ENCODE peak calls at places on chromosomes 3 and 15, in four cellular contexts. P is adipocyte, U is prostate gland, M is right atrium auricular region. L is an unnamed sample. For H3K4me1, the result is how much of the 10 kb centered on the place peaks cover.

GRCh38 chr15:68818088-68818670 is 2.5 kb downstream of the ANP32A start:
- DNase-seq in P (peak), U (peak), M (no peak), L (peak)

GRCh38 chr3:53696401-53697172 is 149.6 kb downstream of the CHDH start:
- DNase-seq in P (no peak), U (no peak), M (peak), L (no peak)

GRCh38 chr15:54026891-54027290 is 48.6 kb downstream of the UNC13C start:
- DNase-seq in P (no peak), U (no peak), M (no peak), L (no peak)

GRCh38 chr3:11455977-11456376 is 183.8 kb downstream of the ATG7 start:
- DNase-seq in P (peak), U (no peak), M (no peak), L (no peak)

GRCh38 chr15:59917504-59918157 is 86.5 kb upstream of the FOXB1 start:
- DNase-seq in P (peak), U (peak), M (no peak), L (peak)

GRCh38 chr15:39585394-39585841 is 4.5 kb downstream of the THBS1 start:
- DNase-seq in P (peak), U (no peak), M (no peak), L (no peak)

GRCh38 chr3:132038198-132038825 is 3.5 kb upstream of the CPNE4 start:
- DNase-seq in P (peak), U (no peak), M (no peak), L (no peak)

GRCh38 chr3:13901935-13902584 is 22.2 kb upstream of the WNT7A start:
- DNase-seq in P (no peak), U (no peak), M (no peak), L (no peak)

GRCh38 chr15:90851945-90852344 is 16.4 kb upstream of the FURIN start:
- DNase-seq in P (no peak), U (no peak), M (no peak), L (no peak)

GRCh38 chr15:64856429-64857145 is 14.9 kb downstream of the PLEKHO2 start:
- DNase-seq in P (peak), U (no peak), M (peak), L (peak)

GRCh38 chr3:14234197-14235002 is 55.8 kb downstream of the LSM3 start:
- DNase-seq in P (peak), U (no peak), M (peak), L (no peak)

GRCh38 chr3:134409041-134409440 is 34.8 kb upstream of the AMOTL2 start:
- DNase-seq in P (no peak), U (no peak), M (no peak), L (no peak)

GRCh38 chr3:99971761-99972160 is 142.5 kb downstream of the FILIP1L start:
- DNase-seq in P (no peak), U (no peak), M (no peak), L (no peak)

GRCh38 chr3:18870642-18871041 is 277.7 kb upstream of the KCNH8 start:
- DNase-seq in P (no peak), U (no peak), M (no peak), L (no peak)

GRCh38 chr15:87498545-87498944 is 758.0 kb downstream of the NTRK3 start:
- DNase-seq in P (no peak), U (no peak), M (no peak), L (no peak)

GRCh38 chr15:93024293-93024692 is 64.7 kb downstream of the RGMA start:
- DNase-seq in P (no peak), U (no peak), M (no peak), L (no peak)

GRCh38 chr15:101538177-101538576 is 48.7 kb upstream of the PCSK6 start:
- DNase-seq in P (no peak), U (no peak), M (peak), L (no peak)

GRCh38 chr3:63724987-63725386 is 72.5 kb downstream of the SNTN start:
- DNase-seq in P (peak), U (no peak), M (no peak), L (no peak)

GRCh38 chr15:93800805-93801204 is 430.6 kb upstream of the MCTP2 start:
- DNase-seq in P (no peak), U (no peak), M (no peak), L (no peak)

GRCh38 chr3:180036678-180037455 is at the start of gene PEX5L:
- DNase-seq in P (peak), U (no peak), M (no peak), L (peak)

GRCh38 chr15:60396964-60397771 is 618 bp downstream of the ANXA2 start:
- DNase-seq in P (peak), U (peak), M (peak), L (peak)

GRCh38 chr3:98763814-98764691 is 913 bp downstream of the ST3GAL6 start:
- DNase-seq in P (peak), U (no peak), M (no peak), L (no peak)
- H3K4me1 ChIP-seq in P (under half), U (under half), M (half or more), L (under half)

GRCh38 chr15:55873024-55873745 is 120.2 kb downstream of the NEDD4 start:
- DNase-seq in P (peak), U (no peak), M (no peak), L (no peak)
- H3K4me1 ChIP-seq in P (under half), U (under half), M (under half), L (under half)

GRCh38 chr15:81311834-81312459 is 12.0 kb downstream of the STARD5 start:
- DNase-seq in P (no peak), U (no peak), M (no peak), L (no peak)

GRCh38 chr15:81313686-81314085 is 10.3 kb downstream of the STARD5 start:
- DNase-seq in P (no peak), U (no peak), M (no peak), L (no peak)

GRCh38 chr15:81310480-81310879 is 13.5 kb downstream of the STARD5 start:
- DNase-seq in P (no peak), U (no peak), M (no peak), L (no peak)

GRCh38 chr15:81314378-81314777 is 9.6 kb downstream of the STARD5 start:
- DNase-seq in P (no peak), U (no peak), M (no peak), L (no peak)

GRCh38 chr15:81312790-81313543 is 11.0 kb downstream of the STARD5 start:
- DNase-seq in P (peak), U (peak), M (peak), L (peak)
- H3K4me1 ChIP-seq in P (under half), U (under half), M (under half), L (under half)

GRCh38 chr3:69080233-69080644 is at the start of gene UBA3:
- DNase-seq in P (peak), U (peak), M (peak), L (peak)

GRCh38 chr3:69084326-69084667 is 440 bp upstream of the ARL6IP5 start:
- DNase-seq in P (peak), U (no peak), M (no peak), L (peak)

GRCh38 chr3:69081583-69082262 is 1.6 kb upstream of the UBA3 start:
- DNase-seq in P (peak), U (no peak), M (no peak), L (no peak)

GRCh38 chr3:69082805-69083204 is 1.9 kb upstream of the ARL6IP5 start:
- DNase-seq in P (peak), U (no peak), M (no peak), L (no peak)

DNA sequence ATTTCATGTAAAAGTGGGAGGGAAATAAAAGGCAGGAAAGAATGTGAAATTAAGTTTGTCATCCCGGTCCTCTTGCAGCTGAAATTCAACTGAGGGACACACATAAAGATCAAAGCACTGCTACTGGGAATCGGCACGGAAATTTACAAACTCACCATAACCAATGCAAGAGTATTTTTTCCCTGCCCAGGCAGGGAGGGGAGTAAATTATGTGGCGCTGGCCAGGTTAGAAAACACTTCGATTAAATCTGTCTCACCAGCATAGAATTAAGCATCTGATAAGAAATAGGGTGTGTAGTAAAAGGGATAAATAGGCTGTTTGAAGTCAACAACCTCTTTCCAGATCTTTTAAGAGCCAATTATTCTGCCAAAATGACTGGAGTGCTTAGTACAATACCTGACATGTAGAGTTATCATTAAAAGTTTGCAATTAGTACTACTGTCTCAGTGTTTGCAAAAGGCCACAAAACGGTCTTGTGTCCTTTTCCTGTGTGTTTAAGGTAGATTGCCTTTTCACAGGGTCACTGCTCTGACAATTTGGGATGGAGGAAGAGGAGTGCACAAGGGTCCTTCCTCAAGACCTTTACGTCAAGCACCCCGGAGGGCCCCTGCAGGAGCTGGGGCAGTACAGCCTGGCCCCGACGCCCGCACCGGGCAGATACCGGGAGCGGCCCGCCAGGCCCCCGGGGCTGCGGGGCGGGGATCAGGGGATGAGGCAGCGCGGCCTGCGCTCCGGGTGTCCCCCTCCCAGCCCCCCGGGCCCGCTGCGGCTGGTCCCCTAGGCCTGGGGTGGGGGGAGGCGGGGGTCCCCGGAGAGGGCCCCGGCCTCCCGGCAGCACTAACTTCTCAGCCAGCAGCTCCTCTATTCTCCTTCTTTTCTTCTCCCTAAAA is 651 bp downstream of the UBA3 start:
- DNase-seq in P (peak), U (no peak), M (no peak), L (peak)
- H3K4me1 ChIP-seq in P (half or more), U (under half), M (half or more), L (under half)

GRCh38 chr3:44966795-44967278 is 9.1 kb downstream of the ZDHHC3 start:
- DNase-seq in P (no peak), U (peak), M (no peak), L (no peak)

GRCh38 chr3:44961888-44962287 is 14.1 kb downstream of the ZDHHC3 start:
- DNase-seq in P (no peak), U (no peak), M (no peak), L (no peak)

GRCh38 chr3:44962606-44963393 is 13.2 kb downstream of the ZDHHC3 start:
- DNase-seq in P (no peak), U (no peak), M (no peak), L (no peak)

GRCh38 chr3:44963571-44964325 is 12.2 kb downstream of the ZDHHC3 start:
- DNase-seq in P (no peak), U (no peak), M (no peak), L (no peak)

DNA sequence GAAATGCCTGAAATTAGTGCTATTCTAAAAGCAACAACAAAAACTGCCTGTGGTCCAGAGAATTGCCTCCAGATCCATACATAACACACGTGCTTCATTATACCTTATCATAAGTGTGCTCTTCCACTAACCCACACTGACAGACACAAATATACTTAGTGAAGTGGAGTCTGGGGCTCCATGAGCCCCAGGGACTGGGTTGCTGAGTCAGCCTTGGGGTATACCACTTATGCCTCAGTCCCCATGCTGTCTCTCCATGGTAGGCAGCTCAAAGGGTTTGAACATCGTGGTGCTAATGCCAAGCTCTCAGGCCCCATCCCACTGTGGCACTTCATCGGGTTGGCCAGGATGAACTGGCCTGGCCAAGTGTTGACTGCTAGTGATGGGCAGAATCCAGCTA is 10.8 kb downstream of the ZDHHC3 start:
- DNase-seq in P (no peak), U (no peak), M (no peak), L (no peak)
- H3K4me1 ChIP-seq in P (under half), U (under half), M (under half), L (under half)

GRCh38 chr3:5192568-5193319 is 5.2 kb downstream of the EDEM1 start:
- DNase-seq in P (no peak), U (no peak), M (no peak), L (no peak)
- H3K4me1 ChIP-seq in P (under half), U (under half), M (under half), L (under half)

DNA sequence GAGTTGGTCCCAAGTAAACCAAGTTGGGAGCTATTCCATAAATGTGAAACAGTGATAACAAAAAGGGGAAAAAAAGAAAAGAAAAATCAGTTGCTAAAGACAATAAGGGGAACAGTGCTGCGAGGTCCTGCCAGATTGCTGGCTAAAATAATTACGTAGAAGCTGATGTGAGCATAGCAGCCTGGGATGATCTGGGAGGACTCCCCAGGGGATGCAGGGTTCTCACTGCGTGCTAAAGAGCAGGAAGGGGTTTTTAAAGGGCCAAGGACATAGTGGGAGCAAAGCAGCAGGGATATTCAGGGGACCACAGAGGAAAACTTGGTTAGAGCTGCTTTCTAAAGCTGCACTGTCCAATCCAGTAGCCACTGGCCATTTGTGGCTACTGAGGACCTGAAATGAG is 133.0 kb upstream of the UMPS start:
- DNase-seq in P (no peak), U (no peak), M (no peak), L (no peak)
- H3K4me1 ChIP-seq in P (under half), U (under half), M (half or more), L (under half)

GRCh38 chr3:52244061-52244628 is 1.4 kb upstream of the PPM1M start:
- DNase-seq in P (peak), U (no peak), M (no peak), L (peak)
- H3K4me1 ChIP-seq in P (under half), U (under half), M (under half), L (under half)

L was measured in pancreas.